ENCODE peak calls at places on chromosome 17, in eight cellular contexts. One of them, this sample, is unnamed.

GRCh38 chr17:66964930-66965800 is 658 bp downstream of the CACNG4 start:
- DNase-seq in A549: peak; percentile 81
- DNase-seq in HepG2: no peak
- DNase-seq in testis: peak; percentile 44
- DNase-seq in adrenal gland: no peak
- DNase-seq in esophagus squamous epithelium: no peak
- DNase-seq in GM12891: peak; percentile 55
- DNase-seq in heart left ventricle: no peak
- DNase-seq in this sample: peak; percentile 12

GRCh38 chr17:18186271-18186982 is 2.8 kb downstream of the ALKBH5 start:
- DNase-seq in A549: no peak
- DNase-seq in HepG2: no peak
- DNase-seq in testis: no peak
- DNase-seq in adrenal gland: no peak
- DNase-seq in esophagus squamous epithelium: no peak
- DNase-seq in GM12891: no peak
- DNase-seq in heart left ventricle: no peak
- DNase-seq in this sample: peak; percentile 26

GRCh38 chr17:41665566-41666335 is 22.9 kb upstream of the EIF1 start:
- DNase-seq in A549: peak; percentile 100
- DNase-seq in HepG2: peak; percentile 68
- DNase-seq in testis: peak; percentile 90
- DNase-seq in adrenal gland: peak; percentile 88
- DNase-seq in esophagus squamous epithelium: peak; percentile 30
- DNase-seq in GM12891: peak; percentile 92
- DNase-seq in heart left ventricle: peak; percentile 92
- DNase-seq in this sample: peak; percentile 91

GRCh38 chr17:30021708-30022317 is 80.4 kb downstream of the EFCAB5 start:
- DNase-seq in A549: peak; percentile 70
- DNase-seq in HepG2: peak; percentile 34
- DNase-seq in testis: peak; percentile 34
- DNase-seq in adrenal gland: peak; percentile 27
- DNase-seq in esophagus squamous epithelium: no peak
- DNase-seq in GM12891: peak; percentile 10
- DNase-seq in heart left ventricle: no peak
- DNase-seq in this sample: peak; percentile 62

GRCh38 chr17:45432405-45433113 is at the start of gene ARHGAP27:
- DNase-seq in A549: no peak
- DNase-seq in HepG2: no peak
- DNase-seq in testis: peak; percentile 28
- DNase-seq in adrenal gland: no peak
- DNase-seq in esophagus squamous epithelium: no peak
- DNase-seq in GM12891: no peak
- DNase-seq in heart left ventricle: peak; percentile 80
- DNase-seq in this sample: no peak

GRCh38 chr17:1714980-1715802 is 5.0 kb upstream of the TLCD2 start:
- DNase-seq in A549: peak; percentile 91
- DNase-seq in HepG2: peak; percentile 84
- DNase-seq in testis: peak; percentile 87
- DNase-seq in adrenal gland: peak; percentile 98
- DNase-seq in esophagus squamous epithelium: no peak
- DNase-seq in GM12891: no peak
- DNase-seq in heart left ventricle: peak; percentile 96
- DNase-seq in this sample: peak; percentile 94

GRCh38 chr17:77371888-77372443 is 231.2 kb downstream of the SEC14L1 start:
- DNase-seq in A549: no peak
- DNase-seq in HepG2: no peak
- DNase-seq in testis: no peak
- DNase-seq in adrenal gland: peak; percentile 18
- DNase-seq in esophagus squamous epithelium: no peak
- DNase-seq in GM12891: no peak
- DNase-seq in heart left ventricle: peak; percentile 30
- DNase-seq in this sample: no peak

GRCh38 chr17:79365836-79366831 is 244.7 kb downstream of the RBFOX3 start:
- DNase-seq in A549: no peak
- DNase-seq in HepG2: no peak
- DNase-seq in testis: no peak
- DNase-seq in adrenal gland: no peak
- DNase-seq in esophagus squamous epithelium: no peak
- DNase-seq in GM12891: no peak
- DNase-seq in heart left ventricle: no peak
- DNase-seq in this sample: no peak

GRCh38 chr17:80615311-80615710 is 70.7 kb downstream of the RPTOR start:
- DNase-seq in A549: no peak
- DNase-seq in HepG2: no peak
- DNase-seq in testis: no peak
- DNase-seq in adrenal gland: no peak
- DNase-seq in esophagus squamous epithelium: no peak
- DNase-seq in GM12891: no peak
- DNase-seq in heart left ventricle: no peak
- DNase-seq in this sample: no peak

GRCh38 chr17:52138752-52139151 is 19.8 kb downstream of the CA10 start:
- DNase-seq in A549: no peak
- DNase-seq in HepG2: no peak
- DNase-seq in testis: no peak
- DNase-seq in adrenal gland: no peak
- DNase-seq in esophagus squamous epithelium: no peak
- DNase-seq in GM12891: no peak
- DNase-seq in heart left ventricle: no peak
- DNase-seq in this sample: no peak

GRCh38 chr17:41974031-41974430 is 7.4 kb downstream of the CNP start:
- DNase-seq in A549: no peak
- DNase-seq in HepG2: no peak
- DNase-seq in testis: no peak
- DNase-seq in adrenal gland: no peak
- DNase-seq in esophagus squamous epithelium: no peak
- DNase-seq in GM12891: no peak
- DNase-seq in heart left ventricle: peak; percentile 18
- DNase-seq in this sample: no peak

GRCh38 chr17:20206591-20206990 is 197.4 kb downstream of the SPECC1 start:
- DNase-seq in A549: peak; percentile 48
- DNase-seq in HepG2: no peak
- DNase-seq in testis: no peak
- DNase-seq in adrenal gland: peak; percentile 37
- DNase-seq in esophagus squamous epithelium: no peak
- DNase-seq in GM12891: no peak
- DNase-seq in heart left ventricle: no peak
- DNase-seq in this sample: peak; percentile 28

GRCh38 chr17:57892820-57893595 is 43.2 kb upstream of the MRPS23 start:
- DNase-seq in A549: peak; percentile 90
- DNase-seq in HepG2: peak; percentile 97
- DNase-seq in testis: peak; percentile 89
- DNase-seq in adrenal gland: peak; percentile 99
- DNase-seq in esophagus squamous epithelium: peak; percentile 30
- DNase-seq in GM12891: no peak
- DNase-seq in heart left ventricle: peak; percentile 97
- DNase-seq in this sample: peak; percentile 42
- TF ChIP-seq POLR2A in A549: no peak
- TF ChIP-seq POLR2A in HepG2: peak; percentile 76
- TF ChIP-seq POLR2A in testis: no peak
- TF ChIP-seq POLR2A in adrenal gland: peak; percentile 40
- TF ChIP-seq POLR2A in esophagus squamous epithelium: peak; percentile 21
- TF ChIP-seq POLR2A in GM12891: no peak
- TF ChIP-seq POLR2A in heart left ventricle: no peak
- TF ChIP-seq POLR2A in this sample: no peak

GRCh38 chr17:40178021-40178601 is 841 bp downstream of the RAPGEFL1 start:
- DNase-seq in A549: no peak
- DNase-seq in HepG2: no peak
- DNase-seq in testis: no peak
- DNase-seq in adrenal gland: no peak
- DNase-seq in esophagus squamous epithelium: no peak
- DNase-seq in GM12891: no peak
- DNase-seq in heart left ventricle: no peak
- DNase-seq in this sample: no peak
- TF ChIP-seq POLR2A in A549: no peak
- TF ChIP-seq POLR2A in HepG2: no peak
- TF ChIP-seq POLR2A in testis: no peak
- TF ChIP-seq POLR2A in adrenal gland: no peak
- TF ChIP-seq POLR2A in esophagus squamous epithelium: no peak
- TF ChIP-seq POLR2A in GM12891: no peak
- TF ChIP-seq POLR2A in heart left ventricle: no peak
- TF ChIP-seq POLR2A in this sample: no peak

GRCh38 chr17:39757176-39757662 is 19.5 kb downstream of the GRB7 start:
- DNase-seq in A549: no peak
- DNase-seq in HepG2: no peak
- DNase-seq in testis: no peak
- DNase-seq in adrenal gland: no peak
- DNase-seq in esophagus squamous epithelium: no peak
- DNase-seq in GM12891: no peak
- DNase-seq in heart left ventricle: no peak
- DNase-seq in this sample: no peak

GRCh38 chr17:39754161-39754957 is 16.6 kb downstream of the GRB7 start:
- DNase-seq in A549: peak; percentile 95
- DNase-seq in HepG2: peak; percentile 87
- DNase-seq in testis: peak; percentile 90
- DNase-seq in adrenal gland: peak; percentile 94
- DNase-seq in esophagus squamous epithelium: peak; percentile 73
- DNase-seq in GM12891: peak; percentile 97
- DNase-seq in heart left ventricle: peak; percentile 95
- DNase-seq in this sample: peak; percentile 90

GRCh38 chr17:39754958-39755549 is 17.3 kb downstream of the GRB7 start:
- DNase-seq in A549: no peak
- DNase-seq in HepG2: no peak
- DNase-seq in testis: peak; percentile 42
- DNase-seq in adrenal gland: no peak
- DNase-seq in esophagus squamous epithelium: no peak
- DNase-seq in GM12891: no peak
- DNase-seq in heart left ventricle: no peak
- DNase-seq in this sample: no peak

GRCh38 chr17:39756376-39757079 is 18.8 kb downstream of the GRB7 start:
- DNase-seq in A549: no peak
- DNase-seq in HepG2: no peak
- DNase-seq in testis: no peak
- DNase-seq in adrenal gland: no peak
- DNase-seq in esophagus squamous epithelium: no peak
- DNase-seq in GM12891: no peak
- DNase-seq in heart left ventricle: no peak
- DNase-seq in this sample: no peak

GRCh38 chr17:39755550-39756375 is 18.0 kb downstream of the GRB7 start:
- DNase-seq in A549: no peak
- DNase-seq in HepG2: peak; percentile 23
- DNase-seq in testis: no peak
- DNase-seq in adrenal gland: no peak
- DNase-seq in esophagus squamous epithelium: no peak
- DNase-seq in GM12891: no peak
- DNase-seq in heart left ventricle: no peak
- DNase-seq in this sample: peak; percentile 11
- TF ChIP-seq POLR2A in A549: no peak
- TF ChIP-seq POLR2A in HepG2: no peak
- TF ChIP-seq POLR2A in testis: no peak
- TF ChIP-seq POLR2A in adrenal gland: no peak
- TF ChIP-seq POLR2A in esophagus squamous epithelium: no peak
- TF ChIP-seq POLR2A in GM12891: peak; percentile 53
- TF ChIP-seq POLR2A in heart left ventricle: no peak
- TF ChIP-seq POLR2A in this sample: no peak

GRCh38 chr17:73291260-73291801 is 20.5 kb downstream of the CDC42EP4 start:
- DNase-seq in A549: peak; percentile 59
- DNase-seq in HepG2: no peak
- DNase-seq in testis: no peak
- DNase-seq in adrenal gland: peak; percentile 78
- DNase-seq in esophagus squamous epithelium: no peak
- DNase-seq in GM12891: peak; percentile 55
- DNase-seq in heart left ventricle: peak; percentile 73
- DNase-seq in this sample: peak; percentile 77
- TF ChIP-seq POLR2A in A549: no peak
- TF ChIP-seq POLR2A in HepG2: no peak
- TF ChIP-seq POLR2A in testis: no peak
- TF ChIP-seq POLR2A in adrenal gland: no peak
- TF ChIP-seq POLR2A in esophagus squamous epithelium: no peak
- TF ChIP-seq POLR2A in GM12891: no peak
- TF ChIP-seq POLR2A in heart left ventricle: no peak
- TF ChIP-seq POLR2A in this sample: no peak

DNA sequence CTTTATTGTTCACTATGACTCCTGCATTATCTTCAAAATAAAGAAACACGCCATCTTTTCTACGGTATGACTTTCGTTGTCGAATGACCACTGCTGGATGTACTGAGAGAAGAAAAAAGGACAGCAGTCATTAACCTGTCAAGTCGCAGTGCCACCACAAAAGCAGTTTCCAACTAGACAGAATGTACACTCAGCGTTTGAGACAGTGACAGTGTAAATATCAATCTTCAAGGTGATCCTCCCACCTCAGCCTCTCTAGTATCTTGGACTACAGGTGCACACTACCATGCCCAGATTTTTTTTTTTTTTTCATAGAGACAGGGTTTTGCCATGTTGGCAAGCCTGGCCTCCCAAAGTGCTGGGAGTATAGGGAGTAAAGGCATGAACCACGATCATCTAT is 3.1 kb downstream of the RPL23 start:
- DNase-seq in A549: no peak
- DNase-seq in HepG2: no peak
- DNase-seq in testis: no peak
- DNase-seq in adrenal gland: no peak
- DNase-seq in esophagus squamous epithelium: no peak
- DNase-seq in GM12891: no peak
- DNase-seq in heart left ventricle: no peak
- DNase-seq in this sample: no peak
- TF ChIP-seq POLR2A in A549: no peak
- TF ChIP-seq POLR2A in HepG2: peak; percentile 49
- TF ChIP-seq POLR2A in testis: no peak
- TF ChIP-seq POLR2A in adrenal gland: no peak
- TF ChIP-seq POLR2A in esophagus squamous epithelium: no peak
- TF ChIP-seq POLR2A in GM12891: no peak
- TF ChIP-seq POLR2A in heart left ventricle: no peak
- TF ChIP-seq POLR2A in this sample: no peak

GRCh38 chr17:59786536-59787319 is 79.3 kb downstream of the VMP1 start:
- DNase-seq in A549: peak; percentile 81
- DNase-seq in HepG2: peak; percentile 100
- DNase-seq in testis: peak; percentile 30
- DNase-seq in adrenal gland: peak; percentile 88
- DNase-seq in esophagus squamous epithelium: peak; percentile 39
- DNase-seq in GM12891: peak; percentile 27
- DNase-seq in heart left ventricle: no peak
- DNase-seq in this sample: peak; percentile 94
- TF ChIP-seq POLR2A in A549: no peak
- TF ChIP-seq POLR2A in HepG2: peak; percentile 65
- TF ChIP-seq POLR2A in testis: no peak
- TF ChIP-seq POLR2A in adrenal gland: no peak
- TF ChIP-seq POLR2A in esophagus squamous epithelium: no peak
- TF ChIP-seq POLR2A in GM12891: no peak
- TF ChIP-seq POLR2A in heart left ventricle: no peak
- TF ChIP-seq POLR2A in this sample: peak; percentile 94

This sample was measured in erythroblast.